ENCODE peak calls at places on chromosome 13, in seven cellular contexts. P is ovary, R is suprapubic skin, A is transverse colon, I is tibial nerve, S is A549, D is K562. E is an unnamed sample.

GRCh38 chr13:30113983-30114491 is 193.3 kb downstream of the KATNAL1 start:
- DNase-seq in A (peak), S (no peak), I (peak), D (peak), P (no peak), R (no peak), E (peak)

GRCh38 chr13:39016087-39016486 is 21.8 kb downstream of the PROSER1 start:
- DNase-seq in P (no peak), S (no peak), R (no peak), D (no peak), I (no peak), A (no peak), E (no peak)

GRCh38 chr13:34867590-34867989 is 74.5 kb upstream of the NBEA start:
- DNase-seq in D (no peak), P (no peak), A (no peak), I (no peak), S (no peak), R (no peak), E (no peak)

GRCh38 chr13:90445179-90445578 is 902.3 kb upstream of the MIR17HG start:
- DNase-seq in S (peak), I (no peak), P (no peak), A (no peak), D (no peak), R (no peak), E (no peak)

GRCh38 chr13:43141685-43142084 is 118.3 kb downstream of the DNAJC15 start:
- DNase-seq in P (no peak), D (no peak), S (no peak), I (no peak), A (no peak), R (no peak), E (no peak)

GRCh38 chr13:98142427-98143156 is at the start of gene FARP1:
- DNase-seq in I (peak), P (peak), D (peak), S (peak), R (peak), A (peak), E (peak)

GRCh38 chr13:25683056-25683455 is 311.3 kb downstream of the ATP8A2 start:
- DNase-seq in S (no peak), P (no peak), R (no peak), A (no peak), I (no peak), D (no peak), E (no peak)

GRCh38 chr13:32669030-32669646 is 82.9 kb downstream of the PDS5B start:
- DNase-seq in A (no peak), R (no peak), I (no peak), S (peak), D (peak), P (no peak), E (no peak)

DNA sequence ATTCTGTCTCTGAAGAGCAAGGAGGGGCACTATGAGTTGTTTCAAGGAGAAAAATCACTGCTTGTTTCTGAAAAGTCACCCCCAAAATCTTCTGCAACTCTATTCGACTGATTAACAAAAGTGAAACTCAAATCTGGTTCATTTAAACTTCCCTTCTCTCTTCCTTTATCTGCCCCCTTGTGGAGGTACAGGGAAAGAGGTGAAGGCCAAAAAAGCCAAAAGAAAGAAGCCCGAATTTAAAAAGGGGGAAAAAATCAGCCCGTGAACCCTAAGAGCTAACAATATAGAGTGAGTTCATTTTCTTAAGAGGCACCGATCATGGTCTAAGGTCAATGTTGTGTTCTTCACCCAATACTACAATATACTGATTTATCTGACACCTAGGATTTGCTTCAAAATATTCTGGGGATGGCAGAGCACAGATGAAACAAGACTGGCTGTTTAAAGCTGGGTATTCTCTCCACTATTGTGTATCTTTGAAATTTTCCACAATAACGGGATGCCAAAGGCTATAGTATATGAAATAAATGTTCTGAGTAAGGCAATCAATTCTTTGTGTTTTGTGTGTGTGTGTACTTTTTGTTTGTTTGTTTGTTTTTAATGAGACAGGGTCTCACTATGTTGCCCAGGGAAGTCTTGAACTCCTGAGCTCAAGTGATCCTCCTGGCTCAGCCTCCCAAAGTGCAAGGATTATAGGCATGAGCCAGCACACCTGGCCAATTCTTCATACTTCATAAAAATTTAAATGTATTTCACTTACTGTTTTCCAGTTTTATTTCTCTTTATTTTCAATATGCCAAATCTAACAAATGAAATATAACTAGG is 55.0 kb upstream of the EEF1AKMT1 start:
- DNase-seq in A (peak), I (peak), S (peak), R (no peak), P (no peak), D (peak), E (no peak)
- H3K4me3 ChIP-seq in A (peak), I (no peak), S (peak), R (no peak), P (no peak), D (no peak), E (no peak)

DNA sequence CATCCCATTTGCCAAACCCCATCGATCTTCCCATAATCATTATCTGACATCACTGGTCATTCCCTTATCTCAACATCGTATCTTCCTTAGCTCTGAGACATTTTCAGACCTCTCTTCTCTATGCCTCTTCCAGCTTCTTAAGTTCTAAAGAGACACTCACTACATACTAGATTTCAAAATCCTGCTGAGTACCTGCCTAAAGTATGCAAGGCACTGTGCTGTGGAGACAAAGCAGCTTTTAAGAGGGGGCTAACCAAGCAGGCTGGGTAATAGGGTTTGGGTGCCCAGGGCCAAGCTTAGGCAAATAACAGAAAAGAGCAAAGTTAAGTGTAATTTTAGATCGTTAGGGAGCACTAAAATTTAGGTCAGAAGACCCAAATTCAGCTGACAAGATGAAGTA is 3.4 kb upstream of the POMP start:
- DNase-seq in I (no peak), A (no peak), R (no peak), S (no peak), D (no peak), P (no peak), E (no peak)
- TF ChIP-seq POLR2A in I (no peak), A (no peak), R (no peak), S (no peak), D (no peak), P (no peak), E (no peak)

GRCh38 chr13:44396295-44396962 is 22.8 kb downstream of the SERP2 start:
- DNase-seq in A (no peak), S (no peak), D (no peak), I (no peak), R (no peak), P (no peak), E (no peak)

GRCh38 chr13:44393391-44393790 is 19.8 kb downstream of the SERP2 start:
- DNase-seq in S (no peak), D (no peak), A (peak), R (peak), I (no peak), P (no peak), E (peak)

GRCh38 chr13:44396963-44397580 is 23.4 kb downstream of the SERP2 start:
- DNase-seq in S (no peak), P (peak), I (no peak), R (no peak), D (peak), A (no peak), E (no peak)

GRCh38 chr13:44397766-44398223 is 24.2 kb downstream of the SERP2 start:
- DNase-seq in S (no peak), P (no peak), A (no peak), I (no peak), D (peak), R (no peak), E (no peak)

GRCh38 chr13:44394649-44395048 is 21.0 kb downstream of the SERP2 start:
- DNase-seq in P (no peak), S (no peak), R (no peak), D (no peak), I (no peak), A (no peak), E (no peak)
- TF ChIP-seq EP300 in P (no peak), S (no peak), R (no peak), D (no peak), I (no peak), A (no peak), E (no peak)

DNA sequence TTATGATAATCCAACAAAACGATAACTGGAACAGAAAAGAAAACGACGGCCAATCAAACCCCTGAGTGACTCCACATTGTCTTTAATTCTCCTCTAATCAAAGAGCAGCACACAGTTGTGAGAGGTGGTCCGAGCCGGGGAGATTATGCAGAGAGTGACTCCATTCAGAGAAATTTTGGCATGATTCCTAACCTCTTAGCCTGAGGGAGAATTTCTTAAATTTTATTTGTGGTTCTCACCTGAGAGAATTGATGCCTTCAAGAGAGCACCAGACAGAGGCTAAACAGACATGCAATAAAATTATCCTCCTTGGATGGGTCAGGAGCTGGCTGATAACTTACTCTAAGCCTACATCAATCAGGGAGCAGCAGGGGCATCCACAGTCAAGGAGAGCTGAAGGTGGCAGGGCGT is 310.0 kb upstream of the KLF12 start:
- DNase-seq in P (no peak), I (no peak), S (no peak), R (no peak), A (no peak), D (no peak), E (no peak)
- H3K4me3 ChIP-seq in P (no peak), I (no peak), S (no peak), R (no peak), A (no peak), D (no peak), E (no peak)

DNA sequence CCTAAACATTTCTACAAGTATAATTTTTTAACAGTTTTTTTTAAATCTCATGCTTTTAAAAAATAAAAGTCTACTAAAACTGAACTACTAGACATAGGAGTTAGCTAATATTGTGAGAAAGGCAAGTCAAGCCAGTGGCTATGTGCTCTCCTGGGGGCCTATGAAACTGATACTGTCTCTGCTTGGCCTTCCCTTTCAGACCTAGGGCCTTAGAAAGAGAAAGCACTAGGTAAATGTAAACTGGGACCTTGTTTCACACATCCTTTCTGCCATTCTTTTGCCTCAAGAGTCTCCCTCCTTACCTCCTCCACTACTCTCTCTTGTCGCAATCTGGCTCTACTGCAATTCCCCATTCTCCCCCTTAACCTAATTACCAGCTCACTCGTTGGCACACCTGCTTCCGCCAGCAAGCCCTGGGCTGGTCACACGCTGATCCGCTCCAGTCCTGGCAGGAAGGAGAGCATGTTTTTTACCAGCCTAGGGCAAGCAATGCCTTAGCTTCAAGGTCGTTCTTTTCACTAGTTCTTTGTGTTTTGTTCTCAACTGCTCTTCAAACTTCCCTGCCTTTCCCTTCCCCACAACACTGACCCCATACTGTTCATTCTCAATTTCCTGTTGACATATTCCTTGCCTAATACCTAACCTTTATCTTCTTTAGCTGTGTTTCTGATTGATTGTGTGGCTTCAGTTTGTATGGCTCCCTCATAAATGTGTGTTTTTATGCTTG is 23.1 kb downstream of the TBC1D4 start:
- DNase-seq in P (no peak), I (no peak), R (no peak), A (peak), D (no peak), S (no peak), E (peak)
- TF ChIP-seq POLR2A in P (no peak), I (no peak), R (no peak), A (peak), D (no peak), S (no peak), E (no peak)

GRCh38 chr13:52461265-52461664 is 6.0 kb downstream of the CKAP2 start:
- DNase-seq in S (no peak), R (no peak), A (no peak), D (no peak), I (no peak), P (no peak), E (no peak)

GRCh38 chr13:52459668-52460067 is 4.4 kb downstream of the CKAP2 start:
- DNase-seq in S (no peak), I (no peak), R (no peak), A (no peak), P (no peak), D (no peak), E (no peak)

DNA sequence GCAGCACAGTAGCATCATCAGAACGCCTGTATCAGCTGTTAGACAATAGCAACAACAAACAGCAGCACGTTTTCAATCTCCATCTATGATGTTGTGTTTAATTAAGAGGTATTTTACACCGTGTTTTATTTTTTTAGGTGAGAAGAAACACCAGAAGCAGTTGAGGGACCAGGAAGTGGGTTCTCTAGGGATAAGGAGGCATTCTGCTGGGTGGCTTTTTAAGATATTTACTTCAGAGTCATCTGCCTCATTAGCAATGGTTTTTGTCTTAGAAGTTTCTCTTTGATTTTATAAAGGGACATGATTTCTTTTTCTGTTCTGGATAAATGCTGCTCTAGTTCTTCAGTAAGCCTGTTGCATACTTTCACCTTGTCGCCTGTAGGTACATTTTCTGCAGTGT is 8.2 kb downstream of the CKAP2 start:
- DNase-seq in S (no peak), R (no peak), D (no peak), P (no peak), I (no peak), A (no peak), E (no peak)
- TF ChIP-seq EP300 in S (no peak), R (no peak), D (no peak), P (no peak), I (no peak), A (no peak), E (no peak)

DNA sequence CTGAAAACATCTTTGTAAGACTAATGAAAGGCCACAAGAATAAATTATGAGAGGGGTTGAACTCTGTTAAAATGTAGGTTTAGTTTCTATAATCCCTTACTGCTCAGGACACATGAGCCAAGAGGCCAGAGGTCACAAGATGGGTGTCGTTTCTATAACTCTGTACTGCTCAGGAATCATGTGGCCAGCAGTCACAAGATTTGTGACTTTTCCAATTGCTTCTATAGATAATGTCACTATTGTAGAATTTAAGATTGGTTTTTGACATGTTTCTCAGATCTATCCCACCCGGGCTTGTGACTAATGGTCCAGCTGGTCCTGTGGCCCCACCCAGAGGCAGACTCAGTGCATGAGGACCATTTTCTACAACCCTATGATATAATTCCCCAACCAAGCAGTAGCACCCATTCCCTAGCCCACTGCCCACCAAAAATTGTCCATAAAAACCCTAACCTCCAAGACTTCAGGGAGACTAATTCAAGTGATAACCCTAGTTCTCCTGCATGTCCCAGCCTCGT is 662.0 kb upstream of the KLF12 start:
- DNase-seq in S (no peak), D (no peak), I (no peak), R (no peak), A (no peak), P (no peak), E (no peak)
- H3K4me3 ChIP-seq in S (no peak), D (no peak), I (no peak), R (no peak), A (no peak), P (no peak), E (no peak)